ENCODE peak calls at places on chromosome 7, in seven cellular contexts. K is HAP-1, Z is small intestine, F is heart left ventricle, R is IMR-90, G is PC-3, O is heart right ventricle. Q is an unnamed sample.
A peak's percentile ranks its signal among the peaks of the same experiment; 100 is the strongest.

GRCh38 chr7:90391488-90391887 is 11.8 kb upstream of the CLDN12 start:
- DNase-seq in K (no peak), Z (no peak), F (no peak), R (no peak), G (no peak), O (no peak), Q (no peak)

GRCh38 chr7:28414453-28414852 is 2.1 kb downstream of the CREB5 start:
- DNase-seq in K (no peak), Z (no peak), F (no peak), R (no peak), G (no peak), O (no peak), Q (no peak)

GRCh38 chr7:115230882-115231508 is 309.1 kb downstream of the MDFIC start:
- DNase-seq in K (peak; percentile 16), Z (peak; percentile 15), F (no peak), R (peak; percentile 96), G (peak; percentile 91), O (no peak), Q (peak; percentile 99)

GRCh38 chr7:7100432-7100849 is 81.9 kb upstream of the C1GALT1 start:
- DNase-seq in K (no peak), Z (no peak), F (no peak), R (no peak), G (no peak), O (no peak), Q (peak; percentile 97)

GRCh38 chr7:92691578-92691977 is 101.4 kb upstream of the FAM133B start:
- DNase-seq in K (peak; percentile 24), Z (peak; percentile 77), F (no peak), R (peak; percentile 76), G (peak; percentile 81), O (no peak), Q (peak; percentile 60)

GRCh38 chr7:159109092-159110035 is 35.3 kb downstream of the VIPR2 start:
- DNase-seq in K (no peak), Z (no peak), F (peak; percentile 55), R (no peak), G (peak; percentile 13), O (no peak), Q (no peak)

GRCh38 chr7:37354661-37355131 is 94.0 kb downstream of the ELMO1 start:
- DNase-seq in K (no peak), Z (no peak), F (peak; percentile 90), R (no peak), G (no peak), O (peak; percentile 74), Q (no peak)

GRCh38 chr7:19585761-19586160 is 123.1 kb downstream of the POLR1F start:
- DNase-seq in K (no peak), Z (no peak), F (no peak), R (no peak), G (no peak), O (no peak), Q (no peak)

GRCh38 chr7:55071411-55072188 is 52.8 kb downstream of the EGFR start:
- DNase-seq in K (no peak), Z (no peak), F (no peak), R (no peak), G (no peak), O (no peak), Q (no peak)

GRCh38 chr7:98788921-98789320 is 80.9 kb downstream of the TMEM130 start:
- DNase-seq in K (no peak), Z (no peak), F (no peak), R (no peak), G (no peak), O (no peak), Q (no peak)

DNA sequence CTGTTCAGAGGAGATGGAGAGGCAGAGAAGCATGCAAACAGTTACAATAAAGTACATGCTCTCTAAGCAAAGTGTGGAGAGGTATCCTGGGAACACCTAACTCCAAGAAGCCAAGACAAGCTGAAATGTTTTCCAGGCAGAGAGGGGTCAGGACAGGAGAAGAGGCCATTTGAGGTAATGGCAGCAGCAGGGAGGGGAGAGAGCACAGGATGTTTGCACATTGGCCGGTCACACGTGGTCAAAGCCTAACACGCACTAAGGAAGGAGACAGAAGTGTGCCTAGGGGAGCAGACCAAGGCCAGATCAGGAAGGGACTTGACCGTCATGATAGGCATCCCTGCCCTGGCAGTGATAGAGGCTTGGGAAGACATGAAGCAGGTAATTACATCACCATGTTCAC is 101.5 kb downstream of the CTTNBP2 start:
- DNase-seq in K (no peak), Z (no peak), F (no peak), R (no peak), G (no peak), O (no peak), Q (no peak)
- H3K4me1 ChIP-seq in K (peaks cover 10% of the 10 kb centered on the region), Z (peaks cover 2% of the 10 kb centered on the region), F (no peaks in the 10 kb centered on the region), R (no peaks in the 10 kb centered on the region), G (no peaks in the 10 kb centered on the region), O (no peaks in the 10 kb centered on the region), Q (no peaks in the 10 kb centered on the region)

GRCh38 chr7:834277-834676 is 2.0 kb downstream of the SUN1 start:
- DNase-seq in K (no peak), Z (no peak), F (no peak), R (no peak), G (no peak), O (no peak), Q (no peak)
- H3K4me1 ChIP-seq in K (peaks cover 4% of the 10 kb centered on the region), Z (peaks cover 8% of the 10 kb centered on the region), F (peaks cover 72% of the 10 kb centered on the region), R (peaks cover 22% of the 10 kb centered on the region), G (peaks cover 58% of the 10 kb centered on the region), O (peaks cover 40% of the 10 kb centered on the region), Q (peaks cover 43% of the 10 kb centered on the region)

GRCh38 chr7:47550788-47551470 is 31.0 kb downstream of the TNS3 start:
- DNase-seq in K (no peak), Z (no peak), F (no peak), R (no peak), G (no peak), O (no peak), Q (no peak)

GRCh38 chr7:47549916-47550315 is 32.0 kb downstream of the TNS3 start:
- DNase-seq in K (no peak), Z (no peak), F (no peak), R (no peak), G (no peak), O (no peak), Q (no peak)

GRCh38 chr7:47551550-47552121 is 30.3 kb downstream of the TNS3 start:
- DNase-seq in K (peak; percentile 81), Z (peak; percentile 78), F (peak; percentile 86), R (no peak), G (no peak), O (peak; percentile 56), Q (no peak)

GRCh38 chr7:47553309-47553708 is 28.6 kb downstream of the TNS3 start:
- DNase-seq in K (no peak), Z (no peak), F (no peak), R (peak; percentile 52), G (no peak), O (no peak), Q (no peak)

DNA sequence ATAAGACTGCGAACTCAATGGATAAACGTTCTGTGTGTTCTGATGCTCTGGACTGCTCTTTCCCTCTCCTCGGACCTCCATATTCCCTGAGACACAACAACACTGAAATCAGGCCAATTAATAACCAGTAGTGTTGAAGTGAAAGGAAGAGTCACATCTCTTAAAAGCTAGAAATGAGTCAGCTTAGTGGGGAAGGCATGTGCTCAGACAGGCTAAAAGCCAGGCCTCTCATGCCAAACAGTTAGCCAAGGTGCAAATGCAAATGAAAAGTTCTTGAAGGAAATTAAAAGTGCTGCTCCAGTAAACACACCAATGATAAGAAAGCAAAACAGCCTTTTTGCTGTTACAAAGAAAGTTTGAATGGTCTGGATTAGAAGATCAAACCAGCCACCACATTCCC is 29.3 kb downstream of the TNS3 start:
- DNase-seq in K (no peak), Z (no peak), F (no peak), R (peak; percentile 72), G (peak; percentile 28), O (no peak), Q (peak; percentile 75)
- H3K4me1 ChIP-seq in K (peaks cover 24% of the 10 kb centered on the region), Z (peaks cover 9% of the 10 kb centered on the region), F (peaks cover 5% of the 10 kb centered on the region), R (peaks cover 19% of the 10 kb centered on the region), G (peaks cover 37% of the 10 kb centered on the region), O (peaks cover 6% of the 10 kb centered on the region), Q (peaks cover 29% of the 10 kb centered on the region)

DNA sequence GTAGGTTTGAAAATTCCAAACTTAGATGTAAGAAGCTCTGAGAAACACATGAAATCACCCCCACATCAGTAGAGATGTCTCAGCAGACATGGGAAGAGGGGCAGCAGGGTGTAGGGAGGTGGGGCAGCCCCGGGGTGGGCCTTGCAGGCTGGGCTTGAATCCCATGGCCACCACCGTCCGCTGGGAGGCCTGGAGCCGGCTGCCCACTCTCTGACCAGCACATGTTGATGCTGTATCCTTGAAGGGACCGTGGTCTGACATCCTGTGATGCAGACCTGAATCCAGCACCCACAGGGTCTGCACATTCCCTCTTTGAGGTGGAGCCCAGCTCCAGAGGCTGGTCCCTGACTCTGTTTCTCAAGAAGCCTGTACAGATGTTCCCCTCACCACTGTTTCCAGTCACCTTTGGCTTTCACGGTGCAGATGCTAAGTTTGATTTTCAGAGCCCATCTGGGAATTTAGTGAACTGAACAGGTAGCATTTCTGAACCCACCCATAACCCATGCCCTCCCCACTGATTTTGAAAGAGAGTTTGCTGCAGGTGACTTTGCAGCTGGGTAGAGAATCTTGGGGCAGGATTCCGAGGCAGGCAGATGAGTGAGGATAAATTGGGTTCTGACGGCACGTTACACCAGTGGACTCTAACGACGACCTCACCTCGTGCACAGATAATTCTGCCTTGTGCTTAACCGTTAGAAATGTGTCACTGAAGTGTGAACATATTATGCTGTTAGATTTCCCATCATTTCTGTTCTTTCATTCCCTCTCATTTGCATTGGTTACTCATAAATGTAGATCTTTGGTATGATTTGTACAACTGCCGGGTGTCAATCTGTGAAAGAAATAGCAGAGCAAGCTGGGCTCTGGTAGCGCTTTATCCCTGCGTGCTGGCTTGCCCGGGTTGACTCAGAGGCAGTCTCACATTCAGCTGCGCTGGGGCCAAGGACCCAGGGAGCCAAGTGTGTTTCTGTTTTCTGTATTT is 45.7 kb downstream of the IKZF1 start:
- DNase-seq in K (no peak), Z (no peak), F (no peak), R (no peak), G (no peak), O (no peak), Q (no peak)
- H3K4me1 ChIP-seq in K (no peaks in the 10 kb centered on the region), Z (no peaks in the 10 kb centered on the region), F (no peaks in the 10 kb centered on the region), R (no peaks in the 10 kb centered on the region), G (peaks cover 5% of the 10 kb centered on the region), O (no peaks in the 10 kb centered on the region), Q (no peaks in the 10 kb centered on the region)

GRCh38 chr7:95547949-95548348 is 48.4 kb downstream of the PDK4 start:
- DNase-seq in K (no peak), Z (no peak), F (no peak), R (no peak), G (peak; percentile 41), O (no peak), Q (no peak)
- H3K4me1 ChIP-seq in K (no peaks in the 10 kb centered on the region), Z (peaks cover 16% of the 10 kb centered on the region), F (peaks cover 41% of the 10 kb centered on the region), R (no peaks in the 10 kb centered on the region), G (peaks cover 37% of the 10 kb centered on the region), O (peaks cover 9% of the 10 kb centered on the region), Q (peaks cover 3% of the 10 kb centered on the region)

GRCh38 chr7:116575853-116576252 is 51.0 kb downstream of the CAV1 start:
- DNase-seq in K (no peak), Z (no peak), F (no peak), R (no peak), G (no peak), O (no peak), Q (no peak)
- H3K4me1 ChIP-seq in K (peaks cover 4% of the 10 kb centered on the region), Z (no peaks in the 10 kb centered on the region), F (peaks cover 13% of the 10 kb centered on the region), R (peaks cover 15% of the 10 kb centered on the region), G (peaks cover 60% of the 10 kb centered on the region), O (no peaks in the 10 kb centered on the region), Q (peaks cover 23% of the 10 kb centered on the region)

GRCh38 chr7:3089493-3089892 is 45.8 kb upstream of the CARD11 start:
- DNase-seq in K (peak; percentile 38), Z (no peak), F (no peak), R (peak; percentile 6), G (peak; percentile 31), O (no peak), Q (no peak)
- H3K4me1 ChIP-seq in K (no peaks in the 10 kb centered on the region), Z (peaks cover 2% of the 10 kb centered on the region), F (no peaks in the 10 kb centered on the region), R (peaks cover 2% of the 10 kb centered on the region), G (no peaks in the 10 kb centered on the region), O (no peaks in the 10 kb centered on the region), Q (no peaks in the 10 kb centered on the region)